ENCODE peak calls at places on chromosomes 7 and 10, in five cellular contexts. F is BJ, L is lung, E is left lung, S is hepatocyte. N is an unnamed sample. For H3K36me3, the result is how much of the 10 kb centered on the place peaks cover.

GRCh38 chr7:90469554-90469953 is at the start of gene PTTG1IP2:
- DNase-seq in F (no peak), L (no peak), E (no peak), S (no peak), N (no peak)

GRCh38 chr7:77903597-77903996 is 105.0 kb downstream of the PHTF2 start:
- DNase-seq in F (no peak), L (no peak), E (no peak), S (no peak), N (no peak)

GRCh38 chr10:78211476-78212110 is 177.9 kb downstream of the RPS24 start:
- DNase-seq in F (no peak), L (no peak), E (no peak), S (peak), N (no peak)

GRCh38 chr7:155303897-155304296 is 6.2 kb downstream of the INSIG1 start:
- DNase-seq in F (no peak), L (no peak), E (no peak), S (no peak), N (no peak)

GRCh38 chr7:85004402-85004801 is 182.5 kb downstream of the SEMA3D start:
- DNase-seq in F (no peak), L (no peak), E (no peak), S (no peak), N (no peak)

GRCh38 chr7:158847451-158847866 is 8.9 kb upstream of the DYNC2I1 start:
- DNase-seq in F (no peak), L (no peak), E (no peak), S (no peak), N (no peak)

GRCh38 chr7:54859066-54859465 is 100.1 kb upstream of the SEC61G start:
- DNase-seq in F (no peak), L (no peak), E (no peak), S (no peak), N (no peak)

GRCh38 chr7:7565746-7566650 is 686 bp upstream of the MIOS start:
- DNase-seq in F (no peak), L (no peak), E (peak), S (peak), N (no peak)

GRCh38 chr10:3119796-3120459 is 52.6 kb downstream of the PFKP start:
- DNase-seq in F (no peak), L (no peak), E (peak), S (no peak), N (no peak)

GRCh38 chr7:157813053-157813452 is 476.2 kb downstream of the DNAJB6 start:
- DNase-seq in F (no peak), L (no peak), E (peak), S (no peak), N (no peak)

GRCh38 chr10:79182763-79183467 is 114.1 kb downstream of the ZMIZ1 start:
- DNase-seq in F (no peak), L (peak), E (peak), S (peak), N (no peak)

GRCh38 chr7:103687272-103687671 is 241.3 kb upstream of the SLC26A5 start:
- DNase-seq in F (no peak), L (no peak), E (no peak), S (no peak), N (no peak)

GRCh38 chr7:103683348-103683747 is 237.3 kb upstream of the SLC26A5 start:
- DNase-seq in F (no peak), L (no peak), E (no peak), S (no peak), N (no peak)

GRCh38 chr7:103689262-103689661 is 243.3 kb upstream of the SLC26A5 start:
- DNase-seq in F (no peak), L (no peak), E (no peak), S (no peak), N (no peak)

GRCh38 chr7:103687981-103688380 is 242.0 kb upstream of the SLC26A5 start:
- DNase-seq in F (no peak), L (no peak), E (no peak), S (no peak), N (no peak)

DNA sequence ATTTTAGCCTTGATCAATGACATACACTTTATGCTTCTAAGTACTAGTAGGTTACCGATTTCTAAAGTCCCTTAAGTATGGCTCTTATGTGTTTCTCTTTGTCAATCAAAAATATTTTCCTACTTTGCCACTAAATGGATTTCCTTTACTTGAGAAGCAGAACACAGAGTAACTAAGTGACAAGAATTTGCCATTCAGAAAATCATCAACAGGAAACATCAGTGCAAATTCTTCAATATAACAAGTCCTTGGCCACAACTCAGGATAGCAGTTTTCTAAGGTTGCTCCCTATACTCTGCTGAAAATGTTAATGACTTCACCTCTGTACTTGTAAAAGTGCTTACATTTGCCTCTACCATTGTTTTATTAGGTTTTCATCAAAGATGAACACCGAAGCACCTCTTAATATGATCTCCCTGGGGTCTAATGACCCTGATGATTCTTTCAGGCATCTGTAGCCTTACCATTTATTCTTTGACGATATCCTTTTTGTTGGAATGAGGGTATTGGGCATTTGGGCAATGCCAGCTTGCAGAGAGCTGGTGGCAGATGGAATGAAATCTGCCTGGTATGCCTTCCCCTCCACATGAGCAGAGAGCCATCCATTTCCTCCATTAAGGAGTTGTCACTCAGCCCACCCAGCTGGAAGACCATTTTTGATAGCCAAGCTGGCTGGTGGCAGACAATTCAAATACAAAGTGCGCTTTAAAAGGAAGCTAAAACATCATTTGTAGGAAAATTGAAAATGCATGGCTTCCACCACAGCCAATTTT is 239.8 kb upstream of the SLC26A5 start:
- DNase-seq in F (no peak), L (no peak), E (no peak), S (no peak), N (no peak)
- TF ChIP-seq CTCF in F (no peak), L (no peak), E (no peak), S (no peak), N (no peak)

GRCh38 chr10:114458955-114459354 is 54.7 kb upstream of the AFAP1L2 start:
- DNase-seq in F (no peak), L (peak), E (peak), S (peak), N (no peak)

GRCh38 chr10:114458216-114458615 is 53.9 kb upstream of the AFAP1L2 start:
- DNase-seq in F (no peak), L (no peak), E (no peak), S (no peak), N (no peak)

GRCh38 chr10:114448897-114449296 is 44.6 kb upstream of the AFAP1L2 start:
- DNase-seq in F (no peak), L (no peak), E (no peak), S (no peak), N (no peak)

DNA sequence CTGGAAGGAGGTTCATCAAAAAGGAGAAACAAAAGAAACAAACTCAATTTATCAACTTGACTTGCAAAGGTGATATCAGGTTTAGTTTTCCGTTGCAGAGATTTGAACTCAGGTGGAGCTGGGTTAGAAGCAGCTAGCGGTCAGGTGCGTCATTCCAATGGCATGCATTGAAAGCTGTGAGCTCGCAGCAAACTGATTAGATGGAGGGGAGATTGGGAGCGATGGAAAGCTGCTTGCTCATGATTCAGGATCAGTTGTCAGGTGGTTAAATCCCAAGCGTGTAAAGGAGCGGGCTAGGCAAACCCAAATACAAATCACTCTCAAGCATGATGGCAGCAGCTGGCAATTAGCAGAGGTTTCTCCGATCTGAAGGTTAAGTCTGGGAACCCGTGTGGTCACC is 49.3 kb upstream of the AFAP1L2 start:
- DNase-seq in F (no peak), L (no peak), E (no peak), S (no peak), N (no peak)
- H3K36me3 ChIP-seq in F (under half), L (under half), E (under half), S (under half), N (half or more)

GRCh38 chr7:122301858-122302745 is 2.4 kb downstream of the FEZF1 start:
- DNase-seq in F (no peak), L (no peak), E (no peak), S (peak), N (no peak)

GRCh38 chr7:122299935-122300606 is 4.5 kb downstream of the FEZF1 start:
- DNase-seq in F (no peak), L (no peak), E (no peak), S (no peak), N (no peak)

GRCh38 chr7:122300607-122301079 is 3.9 kb downstream of the FEZF1 start:
- DNase-seq in F (no peak), L (no peak), E (no peak), S (no peak), N (no peak)

GRCh38 chr7:122302826-122303521 is 1.6 kb downstream of the FEZF1 start:
- DNase-seq in F (no peak), L (no peak), E (no peak), S (no peak), N (no peak)

DNA sequence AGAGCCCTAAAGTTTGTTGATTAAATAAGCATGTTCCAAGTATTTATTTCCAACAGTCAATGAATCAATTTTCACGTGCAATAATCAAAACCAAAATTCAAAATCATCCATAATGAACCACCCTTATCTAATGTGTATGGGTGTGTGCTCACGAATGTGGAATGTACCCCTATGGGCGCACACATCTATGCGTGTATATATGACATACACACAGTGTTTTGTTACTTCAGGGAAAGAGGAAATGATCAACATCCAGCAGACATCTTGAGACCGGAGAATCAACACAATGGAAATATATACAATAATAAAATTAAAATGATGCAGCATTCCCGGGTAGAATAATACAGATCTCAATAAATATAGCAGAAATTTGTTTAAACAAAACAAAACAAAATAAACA is 3.3 kb downstream of the FEZF1 start:
- DNase-seq in F (no peak), L (no peak), E (no peak), S (no peak), N (no peak)
- H3K4me3 ChIP-seq in F (no peak), L (no peak), E (no peak), S (no peak), N (no peak)

GRCh38 chr10:122551450-122551849 is 9.1 kb upstream of the DMBT1 start:
- DNase-seq in F (no peak), L (no peak), E (no peak), S (no peak), N (no peak)
- TF ChIP-seq CTCF in F (no peak), L (no peak), E (no peak), S (no peak), N (no peak)

DNA sequence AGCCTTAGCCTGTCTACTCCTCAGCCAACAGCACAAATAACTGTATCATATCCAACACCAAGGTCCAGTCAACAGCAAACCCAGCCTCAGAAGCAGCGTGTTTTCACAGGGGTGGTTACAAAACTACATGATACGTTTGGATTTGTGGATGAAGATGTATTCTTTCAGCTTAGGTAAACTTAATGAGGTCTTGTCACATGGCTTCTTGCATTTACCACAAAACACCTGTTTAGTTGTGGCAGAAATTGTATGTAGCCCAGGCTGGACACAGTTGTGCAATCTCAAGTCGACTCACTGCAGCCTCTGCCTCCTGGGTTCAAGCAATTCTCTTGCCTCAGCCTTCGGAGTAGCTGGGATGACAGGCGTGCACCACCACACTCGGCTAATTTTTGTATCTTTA is 21.4 kb downstream of the CCAR1 start:
- DNase-seq in F (no peak), L (no peak), E (no peak), S (no peak), N (no peak)
- H3K36me3 ChIP-seq in F (under half), L (under half), E (half or more), S (under half), N (half or more)

GRCh38 chr7:37916017-37916672 is 472 bp downstream of the SFRP4 start:
- DNase-seq in F (no peak), L (no peak), E (peak), S (peak), N (no peak)

GRCh38 chr7:37915438-37915837 is 1.2 kb downstream of the SFRP4 start:
- DNase-seq in F (no peak), L (no peak), E (no peak), S (peak), N (no peak)

GRCh38 chr7:37920305-37920618 is 178 bp upstream of the EPDR1 start:
- DNase-seq in F (no peak), L (no peak), E (no peak), S (no peak), N (no peak)

GRCh38 chr7:37918526-37918925 is 1.9 kb upstream of the SFRP4 start:
- DNase-seq in F (no peak), L (no peak), E (no peak), S (no peak), N (no peak)

DNA sequence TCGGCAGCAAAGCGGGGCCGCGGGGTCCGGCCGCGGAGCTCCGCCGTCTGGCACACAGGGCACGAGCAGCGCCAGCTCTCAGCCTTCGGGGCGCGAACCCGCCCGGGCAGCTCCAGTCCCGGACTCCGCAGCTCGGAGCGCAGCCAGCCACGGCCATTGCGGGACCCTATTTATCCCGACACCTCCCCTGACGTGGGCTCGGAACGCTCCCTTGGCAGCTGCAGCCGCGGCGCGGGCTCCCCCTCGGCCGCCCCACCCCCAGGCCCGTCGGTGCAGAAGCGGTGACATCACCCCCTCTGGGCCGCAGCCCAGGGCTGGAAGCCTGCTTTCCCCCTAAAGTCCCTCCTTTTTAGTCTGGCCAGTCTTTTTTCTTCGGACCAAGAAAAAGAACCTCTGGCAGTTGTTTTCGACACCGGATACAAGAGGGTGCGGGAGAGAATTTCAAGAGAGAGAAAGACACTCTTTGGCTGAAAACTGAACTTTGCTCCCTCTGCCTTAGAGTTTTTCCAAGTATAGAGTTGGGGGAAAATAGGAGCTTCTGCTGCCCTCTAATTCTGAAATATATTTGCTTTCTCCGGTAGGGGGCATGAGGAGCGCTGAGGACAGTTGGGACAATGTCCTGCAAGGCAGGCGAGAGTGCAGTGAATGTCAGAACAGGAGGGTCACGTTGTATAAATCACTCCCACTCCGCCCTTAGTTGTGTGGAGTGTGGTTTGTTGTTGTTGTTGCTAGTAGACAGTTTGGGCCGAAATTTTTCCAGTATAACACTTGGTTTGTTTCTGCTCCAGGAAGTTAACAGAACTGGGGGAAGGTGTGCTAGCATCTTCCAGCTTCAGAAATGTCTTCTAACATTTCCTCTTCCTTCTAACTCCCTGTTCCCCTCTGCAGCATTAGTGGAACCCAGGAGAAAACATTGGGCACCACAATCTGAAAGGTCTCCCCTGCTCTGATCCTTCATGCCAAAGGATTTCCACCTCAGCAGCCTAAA is at the start of gene SFRP4:
- DNase-seq in F (no peak), L (peak), E (peak), S (peak), N (no peak)
- H3K4me3 ChIP-seq in F (peak), L (peak), E (peak), S (peak), N (peak)

GRCh38 chr10:18620856-18621255 is 30.5 kb downstream of the NSUN6 start:
- DNase-seq in F (no peak), L (no peak), E (no peak), S (no peak), N (no peak)

GRCh38 chr10:18618995-18619394 is 32.4 kb downstream of the NSUN6 start:
- DNase-seq in F (no peak), L (peak), E (no peak), S (no peak), N (no peak)

GRCh38 chr10:18611168-18611567 is 40.2 kb downstream of the NSUN6 start:
- DNase-seq in F (no peak), L (no peak), E (no peak), S (no peak), N (no peak)

GRCh38 chr10:18615618-18616017 is 35.8 kb downstream of the NSUN6 start:
- DNase-seq in F (no peak), L (no peak), E (no peak), S (no peak), N (no peak)

DNA sequence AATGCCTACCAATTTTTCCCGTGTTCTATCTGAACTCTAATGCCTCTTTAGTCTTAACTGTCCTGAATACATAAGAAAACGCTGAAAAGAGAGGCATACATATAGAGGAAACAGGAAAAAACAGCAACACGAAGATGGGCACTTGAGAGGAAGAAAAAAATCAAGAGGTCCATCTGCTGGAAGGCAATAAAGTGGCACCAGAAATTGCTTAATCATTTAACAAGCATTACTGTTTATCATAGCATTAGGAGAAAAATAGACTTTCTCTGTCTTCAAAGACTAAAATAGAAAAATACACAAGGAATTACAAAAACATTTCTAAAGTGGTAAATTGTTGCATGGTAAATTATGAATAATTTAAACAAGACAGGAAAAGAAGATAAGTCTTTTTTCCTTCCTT is 35.0 kb downstream of the NSUN6 start:
- DNase-seq in F (no peak), L (no peak), E (no peak), S (no peak), N (no peak)
- TF ChIP-seq CTCF in F (no peak), L (no peak), E (no peak), S (peak), N (no peak)